ENCODE peak calls at places on chromosomes 7 and 10, in five cellular contexts. One of them, this sample, is unnamed.

GRCh38 chr10:71006497-71006896 is 118.1 kb upstream of the PCBD1 start:
- DNase-seq in posterior cingulate gyrus: no peak
- DNase-seq in stimulated activated CD4-positive, alpha-beta T cell treated with anti-CD3 and anti-CD28 coated beads, TNF-alpha, amount 100 ng/mL, for 4 hours: no peak
- DNase-seq in SK-N-DZ: no peak
- DNase-seq in lower leg skin: no peak
- DNase-seq in this sample: no peak

GRCh38 chr10:133420579-133420978 is 3.8 kb downstream of the SPRN start:
- DNase-seq in SK-N-DZ: no peak
- DNase-seq in stimulated activated CD4-positive, alpha-beta T cell treated with anti-CD3 and anti-CD28 coated beads, TNF-alpha, amount 100 ng/mL, for 4 hours: no peak
- DNase-seq in posterior cingulate gyrus: no peak
- DNase-seq in lower leg skin: no peak
- DNase-seq in this sample: no peak

GRCh38 chr7:140478361-140479061 is 794 bp downstream of the MKRN1 start:
- DNase-seq in posterior cingulate gyrus: peak
- DNase-seq in SK-N-DZ: peak
- DNase-seq in lower leg skin: peak
- DNase-seq in stimulated activated CD4-positive, alpha-beta T cell treated with anti-CD3 and anti-CD28 coated beads, TNF-alpha, amount 100 ng/mL, for 4 hours: peak
- DNase-seq in this sample: no peak

GRCh38 chr7:71193099-71193810 is 61.3 kb downstream of the GALNT17 start:
- DNase-seq in lower leg skin: no peak
- DNase-seq in posterior cingulate gyrus: peak
- DNase-seq in stimulated activated CD4-positive, alpha-beta T cell treated with anti-CD3 and anti-CD28 coated beads, TNF-alpha, amount 100 ng/mL, for 4 hours: no peak
- DNase-seq in SK-N-DZ: no peak
- DNase-seq in this sample: no peak

GRCh38 chr7:47045592-47045991 is 536.3 kb downstream of the TNS3 start:
- DNase-seq in lower leg skin: no peak
- DNase-seq in SK-N-DZ: peak
- DNase-seq in stimulated activated CD4-positive, alpha-beta T cell treated with anti-CD3 and anti-CD28 coated beads, TNF-alpha, amount 100 ng/mL, for 4 hours: no peak
- DNase-seq in posterior cingulate gyrus: no peak
- DNase-seq in this sample: no peak

GRCh38 chr7:15829689-15830088 is 143.2 kb upstream of the MEOX2 start:
- DNase-seq in lower leg skin: no peak
- DNase-seq in SK-N-DZ: no peak
- DNase-seq in posterior cingulate gyrus: no peak
- DNase-seq in stimulated activated CD4-positive, alpha-beta T cell treated with anti-CD3 and anti-CD28 coated beads, TNF-alpha, amount 100 ng/mL, for 4 hours: no peak
- DNase-seq in this sample: no peak

GRCh38 chr10:78600121-78600665 is 468.6 kb upstream of the ZMIZ1 start:
- DNase-seq in lower leg skin: no peak
- DNase-seq in posterior cingulate gyrus: no peak
- DNase-seq in stimulated activated CD4-positive, alpha-beta T cell treated with anti-CD3 and anti-CD28 coated beads, TNF-alpha, amount 100 ng/mL, for 4 hours: no peak
- DNase-seq in SK-N-DZ: no peak
- DNase-seq in this sample: no peak

GRCh38 chr7:77537595-77538185 is 595 bp downstream of the PTPN12 start:
- DNase-seq in stimulated activated CD4-positive, alpha-beta T cell treated with anti-CD3 and anti-CD28 coated beads, TNF-alpha, amount 100 ng/mL, for 4 hours: no peak
- DNase-seq in posterior cingulate gyrus: peak
- DNase-seq in SK-N-DZ: peak
- DNase-seq in lower leg skin: peak
- DNase-seq in this sample: peak

GRCh38 chr10:89301231-89301630 is 615 bp upstream of the IFIT2 start:
- DNase-seq in SK-N-DZ: no peak
- DNase-seq in lower leg skin: no peak
- DNase-seq in stimulated activated CD4-positive, alpha-beta T cell treated with anti-CD3 and anti-CD28 coated beads, TNF-alpha, amount 100 ng/mL, for 4 hours: no peak
- DNase-seq in posterior cingulate gyrus: no peak
- DNase-seq in this sample: no peak

GRCh38 chr10:3887885-3888476 is 103.0 kb upstream of the KLF6 start:
- DNase-seq in SK-N-DZ: no peak
- DNase-seq in lower leg skin: peak
- DNase-seq in stimulated activated CD4-positive, alpha-beta T cell treated with anti-CD3 and anti-CD28 coated beads, TNF-alpha, amount 100 ng/mL, for 4 hours: peak
- DNase-seq in posterior cingulate gyrus: no peak
- DNase-seq in this sample: no peak

GRCh38 chr7:110358028-110358427 is 732.9 kb upstream of the LRRN3 start:
- DNase-seq in posterior cingulate gyrus: no peak
- DNase-seq in stimulated activated CD4-positive, alpha-beta T cell treated with anti-CD3 and anti-CD28 coated beads, TNF-alpha, amount 100 ng/mL, for 4 hours: no peak
- DNase-seq in lower leg skin: no peak
- DNase-seq in SK-N-DZ: no peak
- DNase-seq in this sample: no peak

GRCh38 chr10:129951251-129951808 is 12.7 kb downstream of the EBF3 start:
- DNase-seq in lower leg skin: peak
- DNase-seq in stimulated activated CD4-positive, alpha-beta T cell treated with anti-CD3 and anti-CD28 coated beads, TNF-alpha, amount 100 ng/mL, for 4 hours: no peak
- DNase-seq in SK-N-DZ: peak
- DNase-seq in posterior cingulate gyrus: no peak
- DNase-seq in this sample: no peak

GRCh38 chr7:22730921-22731654 is 4.1 kb downstream of the IL6 start:
- DNase-seq in posterior cingulate gyrus: no peak
- DNase-seq in SK-N-DZ: no peak
- DNase-seq in stimulated activated CD4-positive, alpha-beta T cell treated with anti-CD3 and anti-CD28 coated beads, TNF-alpha, amount 100 ng/mL, for 4 hours: no peak
- DNase-seq in lower leg skin: no peak
- DNase-seq in this sample: no peak

GRCh38 chr7:68185641-68186040 is 1189.0 kb downstream of the TYW1 start:
- DNase-seq in SK-N-DZ: no peak
- DNase-seq in posterior cingulate gyrus: no peak
- DNase-seq in lower leg skin: no peak
- DNase-seq in stimulated activated CD4-positive, alpha-beta T cell treated with anti-CD3 and anti-CD28 coated beads, TNF-alpha, amount 100 ng/mL, for 4 hours: no peak
- DNase-seq in this sample: no peak

GRCh38 chr10:68238371-68238770 is 6.5 kb upstream of the ATOH7 start:
- DNase-seq in SK-N-DZ: no peak
- DNase-seq in lower leg skin: no peak
- DNase-seq in posterior cingulate gyrus: no peak
- DNase-seq in stimulated activated CD4-positive, alpha-beta T cell treated with anti-CD3 and anti-CD28 coated beads, TNF-alpha, amount 100 ng/mL, for 4 hours: no peak
- DNase-seq in this sample: no peak

GRCh38 chr7:122304996-122305421 is 459 bp upstream of the FEZF1 start:
- DNase-seq in SK-N-DZ: no peak
- DNase-seq in stimulated activated CD4-positive, alpha-beta T cell treated with anti-CD3 and anti-CD28 coated beads, TNF-alpha, amount 100 ng/mL, for 4 hours: no peak
- DNase-seq in posterior cingulate gyrus: no peak
- DNase-seq in lower leg skin: no peak
- DNase-seq in this sample: no peak

GRCh38 chr10:80541144-80541750 is 3.5 kb downstream of the SH2D4B start:
- DNase-seq in posterior cingulate gyrus: no peak
- DNase-seq in stimulated activated CD4-positive, alpha-beta T cell treated with anti-CD3 and anti-CD28 coated beads, TNF-alpha, amount 100 ng/mL, for 4 hours: no peak
- DNase-seq in SK-N-DZ: no peak
- DNase-seq in lower leg skin: peak
- DNase-seq in this sample: no peak

GRCh38 chr10:74206727-74207126 is 55.7 kb downstream of the ADK start:
- DNase-seq in stimulated activated CD4-positive, alpha-beta T cell treated with anti-CD3 and anti-CD28 coated beads, TNF-alpha, amount 100 ng/mL, for 4 hours: no peak
- DNase-seq in lower leg skin: no peak
- DNase-seq in posterior cingulate gyrus: no peak
- DNase-seq in SK-N-DZ: no peak
- DNase-seq in this sample: no peak

GRCh38 chr7:92464515-92464914 is 13.2 kb downstream of the ERVW-1 start:
- DNase-seq in lower leg skin: no peak
- DNase-seq in posterior cingulate gyrus: no peak
- DNase-seq in stimulated activated CD4-positive, alpha-beta T cell treated with anti-CD3 and anti-CD28 coated beads, TNF-alpha, amount 100 ng/mL, for 4 hours: no peak
- DNase-seq in SK-N-DZ: no peak
- DNase-seq in this sample: no peak

GRCh38 chr7:111433426-111433825 is 128.9 kb downstream of the IMMP2L start:
- DNase-seq in SK-N-DZ: no peak
- DNase-seq in stimulated activated CD4-positive, alpha-beta T cell treated with anti-CD3 and anti-CD28 coated beads, TNF-alpha, amount 100 ng/mL, for 4 hours: no peak
- DNase-seq in lower leg skin: no peak
- DNase-seq in posterior cingulate gyrus: no peak
- DNase-seq in this sample: no peak

GRCh38 chr7:39948375-39948774 is 1.7 kb upstream of the CDK13 start:
- DNase-seq in posterior cingulate gyrus: no peak
- DNase-seq in stimulated activated CD4-positive, alpha-beta T cell treated with anti-CD3 and anti-CD28 coated beads, TNF-alpha, amount 100 ng/mL, for 4 hours: no peak
- DNase-seq in SK-N-DZ: peak
- DNase-seq in lower leg skin: no peak
- DNase-seq in this sample: no peak

GRCh38 chr7:68203246-68203645 is 1206.6 kb downstream of the TYW1 start:
- DNase-seq in lower leg skin: no peak
- DNase-seq in stimulated activated CD4-positive, alpha-beta T cell treated with anti-CD3 and anti-CD28 coated beads, TNF-alpha, amount 100 ng/mL, for 4 hours: no peak
- DNase-seq in SK-N-DZ: no peak
- DNase-seq in posterior cingulate gyrus: no peak
- DNase-seq in this sample: no peak

GRCh38 chr10:48506147-48506917 is 98.5 kb downstream of the ARHGAP22 start:
- DNase-seq in SK-N-DZ: no peak
- DNase-seq in lower leg skin: peak
- DNase-seq in posterior cingulate gyrus: no peak
- DNase-seq in stimulated activated CD4-positive, alpha-beta T cell treated with anti-CD3 and anti-CD28 coated beads, TNF-alpha, amount 100 ng/mL, for 4 hours: no peak
- DNase-seq in this sample: no peak

GRCh38 chr7:80307251-80307856 is 172.7 kb downstream of the GNAI1 start:
- DNase-seq in posterior cingulate gyrus: no peak
- DNase-seq in lower leg skin: no peak
- DNase-seq in SK-N-DZ: no peak
- DNase-seq in stimulated activated CD4-positive, alpha-beta T cell treated with anti-CD3 and anti-CD28 coated beads, TNF-alpha, amount 100 ng/mL, for 4 hours: no peak
- DNase-seq in this sample: no peak

GRCh38 chr7:24339575-24339974 is 55.6 kb downstream of the NPY start:
- DNase-seq in stimulated activated CD4-positive, alpha-beta T cell treated with anti-CD3 and anti-CD28 coated beads, TNF-alpha, amount 100 ng/mL, for 4 hours: no peak
- DNase-seq in SK-N-DZ: no peak
- DNase-seq in posterior cingulate gyrus: no peak
- DNase-seq in lower leg skin: no peak
- DNase-seq in this sample: no peak

GRCh38 chr7:144820557-144820956 is 15.3 kb downstream of the TPK1 start:
- DNase-seq in posterior cingulate gyrus: no peak
- DNase-seq in stimulated activated CD4-positive, alpha-beta T cell treated with anti-CD3 and anti-CD28 coated beads, TNF-alpha, amount 100 ng/mL, for 4 hours: no peak
- DNase-seq in lower leg skin: no peak
- DNase-seq in SK-N-DZ: no peak
- DNase-seq in this sample: no peak

GRCh38 chr10:34885901-34886300 is 70.8 kb upstream of the PARD3 start:
- DNase-seq in stimulated activated CD4-positive, alpha-beta T cell treated with anti-CD3 and anti-CD28 coated beads, TNF-alpha, amount 100 ng/mL, for 4 hours: no peak
- DNase-seq in SK-N-DZ: no peak
- DNase-seq in lower leg skin: peak
- DNase-seq in posterior cingulate gyrus: no peak
- DNase-seq in this sample: no peak

GRCh38 chr7:77802557-77803410 is 4.2 kb downstream of the PHTF2 start:
- DNase-seq in SK-N-DZ: no peak
- DNase-seq in stimulated activated CD4-positive, alpha-beta T cell treated with anti-CD3 and anti-CD28 coated beads, TNF-alpha, amount 100 ng/mL, for 4 hours: no peak
- DNase-seq in posterior cingulate gyrus: no peak
- DNase-seq in lower leg skin: no peak
- DNase-seq in this sample: no peak